ENCODE peak calls at places on chromosomes 11 and 22, in four cellular contexts. One of them, this sample, is unnamed.

GRCh38 chr11:87290304-87290922 is 252.7 kb downstream of the TMEM135 start:
- DNase-seq in heart right ventricle: no peak
- DNase-seq in mucosa of descending colon: no peak
- DNase-seq in astrocyte of the spinal cord: peak
- DNase-seq in this sample: peak

GRCh38 chr22:39311592-39312400 is 7.6 kb downstream of the RPL3 start:
- DNase-seq in heart right ventricle: no peak
- DNase-seq in astrocyte of the spinal cord: no peak
- DNase-seq in mucosa of descending colon: no peak
- DNase-seq in this sample: no peak

GRCh38 chr22:45964926-45965564 is 11.9 kb downstream of the WNT7B start:
- DNase-seq in heart right ventricle: no peak
- DNase-seq in astrocyte of the spinal cord: no peak
- DNase-seq in mucosa of descending colon: no peak
- DNase-seq in this sample: no peak

GRCh38 chr22:44099696-44100095 is 75.6 kb downstream of the PARVB start:
- DNase-seq in astrocyte of the spinal cord: no peak
- DNase-seq in mucosa of descending colon: no peak
- DNase-seq in heart right ventricle: no peak
- DNase-seq in this sample: no peak

GRCh38 chr22:26554956-26555355 is 35.0 kb downstream of the TPST2 start:
- DNase-seq in astrocyte of the spinal cord: no peak
- DNase-seq in mucosa of descending colon: no peak
- DNase-seq in heart right ventricle: no peak
- DNase-seq in this sample: no peak

GRCh38 chr11:47586456-47586855 is at the start of gene FAM180B:
- DNase-seq in heart right ventricle: no peak
- DNase-seq in mucosa of descending colon: no peak
- DNase-seq in astrocyte of the spinal cord: no peak
- DNase-seq in this sample: no peak

GRCh38 chr22:50733521-50734342 is 4.3 kb upstream of the ACR start:
- DNase-seq in heart right ventricle: peak
- DNase-seq in astrocyte of the spinal cord: no peak
- DNase-seq in mucosa of descending colon: no peak
- DNase-seq in this sample: peak

GRCh38 chr11:132840660-132841059 is 691.6 kb downstream of the OPCML start:
- DNase-seq in astrocyte of the spinal cord: no peak
- DNase-seq in mucosa of descending colon: no peak
- DNase-seq in heart right ventricle: no peak
- DNase-seq in this sample: no peak

GRCh38 chr11:44275241-44275640 is 34.7 kb downstream of the ALX4 start:
- DNase-seq in mucosa of descending colon: no peak
- DNase-seq in astrocyte of the spinal cord: no peak
- DNase-seq in heart right ventricle: no peak
- DNase-seq in this sample: no peak

GRCh38 chr22:46073683-46074504 is 76.4 kb upstream of the PPARA start:
- DNase-seq in astrocyte of the spinal cord: peak
- DNase-seq in mucosa of descending colon: peak
- DNase-seq in heart right ventricle: peak
- DNase-seq in this sample: peak

GRCh38 chr11:72343159-72343756 is 91.1 kb downstream of the CLPB start:
- DNase-seq in astrocyte of the spinal cord: no peak
- DNase-seq in heart right ventricle: no peak
- DNase-seq in mucosa of descending colon: no peak
- DNase-seq in this sample: no peak

GRCh38 chr22:26883393-26883792 is 226.0 kb downstream of the MIAT start:
- DNase-seq in astrocyte of the spinal cord: no peak
- DNase-seq in heart right ventricle: no peak
- DNase-seq in mucosa of descending colon: no peak
- DNase-seq in this sample: no peak

GRCh38 chr11:117855452-117855851 is 21.0 kb downstream of the FXYD6 start:
- DNase-seq in heart right ventricle: no peak
- DNase-seq in astrocyte of the spinal cord: no peak
- DNase-seq in mucosa of descending colon: no peak
- DNase-seq in this sample: no peak

GRCh38 chr11:27656320-27656719 is 43.9 kb downstream of the BDNF start:
- DNase-seq in astrocyte of the spinal cord: no peak
- DNase-seq in heart right ventricle: no peak
- DNase-seq in mucosa of descending colon: no peak
- DNase-seq in this sample: no peak

GRCh38 chr11:76605338-76606074 is 65.0 kb downstream of the LRRC32 start:
- DNase-seq in mucosa of descending colon: no peak
- DNase-seq in heart right ventricle: no peak
- DNase-seq in astrocyte of the spinal cord: no peak
- DNase-seq in this sample: no peak

GRCh38 chr11:79439430-79439892 is 1.4 kb downstream of the TENM4 start:
- DNase-seq in mucosa of descending colon: no peak
- DNase-seq in astrocyte of the spinal cord: peak
- DNase-seq in heart right ventricle: no peak
- DNase-seq in this sample: no peak

GRCh38 chr11:19846654-19847330 is 134.2 kb downstream of the NAV2 start:
- DNase-seq in mucosa of descending colon: no peak
- DNase-seq in astrocyte of the spinal cord: peak
- DNase-seq in heart right ventricle: peak
- DNase-seq in this sample: peak

GRCh38 chr11:107928046-107928766 is at the start of gene RAB39A:
- DNase-seq in mucosa of descending colon: peak
- DNase-seq in heart right ventricle: peak
- DNase-seq in astrocyte of the spinal cord: peak
- DNase-seq in this sample: peak
- H3K4me3 ChIP-seq in mucosa of descending colon: no peak
- H3K4me3 ChIP-seq in heart right ventricle: peak
- H3K4me3 ChIP-seq in astrocyte of the spinal cord: peak
- H3K4me3 ChIP-seq in this sample: peak

GRCh38 chr11:60705895-60706294 is 6.5 kb downstream of the MS4A8 start:
- DNase-seq in heart right ventricle: no peak
- DNase-seq in mucosa of descending colon: no peak
- DNase-seq in astrocyte of the spinal cord: no peak
- DNase-seq in this sample: no peak

GRCh38 chr11:60699282-60699681 is at the start of gene MS4A8:
- DNase-seq in astrocyte of the spinal cord: no peak
- DNase-seq in heart right ventricle: no peak
- DNase-seq in mucosa of descending colon: peak
- DNase-seq in this sample: no peak

GRCh38 chr11:60701509-60701818 is 2.1 kb downstream of the MS4A8 start:
- DNase-seq in astrocyte of the spinal cord: no peak
- DNase-seq in heart right ventricle: no peak
- DNase-seq in mucosa of descending colon: no peak
- DNase-seq in this sample: no peak

GRCh38 chr11:60703374-60703773 is 4.0 kb downstream of the MS4A8 start:
- DNase-seq in mucosa of descending colon: no peak
- DNase-seq in heart right ventricle: no peak
- DNase-seq in astrocyte of the spinal cord: no peak
- DNase-seq in this sample: no peak

GRCh38 chr11:60700689-60701508 is 1.5 kb downstream of the MS4A8 start:
- DNase-seq in mucosa of descending colon: peak
- DNase-seq in astrocyte of the spinal cord: no peak
- DNase-seq in heart right ventricle: no peak
- DNase-seq in this sample: peak
- TF ChIP-seq CTCF in mucosa of descending colon: no peak
- TF ChIP-seq CTCF in astrocyte of the spinal cord: peak
- TF ChIP-seq CTCF in heart right ventricle: no peak
- TF ChIP-seq CTCF in this sample: peak

GRCh38 chr11:68751331-68751856 is at the start of gene TESMIN:
- DNase-seq in mucosa of descending colon: peak
- DNase-seq in astrocyte of the spinal cord: peak
- DNase-seq in heart right ventricle: peak
- DNase-seq in this sample: peak

GRCh38 chr11:68749501-68750196 is 1.7 kb downstream of the TESMIN start:
- DNase-seq in astrocyte of the spinal cord: peak
- DNase-seq in heart right ventricle: no peak
- DNase-seq in mucosa of descending colon: no peak
- DNase-seq in this sample: peak

GRCh38 chr11:68749061-68749491 is 2.2 kb downstream of the TESMIN start:
- DNase-seq in astrocyte of the spinal cord: peak
- DNase-seq in heart right ventricle: no peak
- DNase-seq in mucosa of descending colon: no peak
- DNase-seq in this sample: no peak

GRCh38 chr11:68750988-68751325 is 363 bp downstream of the TESMIN start:
- DNase-seq in astrocyte of the spinal cord: no peak
- DNase-seq in heart right ventricle: no peak
- DNase-seq in mucosa of descending colon: no peak
- DNase-seq in this sample: no peak

GRCh38 chr11:68750197-68750987 is 928 bp downstream of the TESMIN start:
- DNase-seq in astrocyte of the spinal cord: no peak
- DNase-seq in heart right ventricle: no peak
- DNase-seq in mucosa of descending colon: peak
- DNase-seq in this sample: no peak
- H3K4me3 ChIP-seq in astrocyte of the spinal cord: no peak
- H3K4me3 ChIP-seq in heart right ventricle: peak
- H3K4me3 ChIP-seq in mucosa of descending colon: no peak
- H3K4me3 ChIP-seq in this sample: no peak

DNA sequence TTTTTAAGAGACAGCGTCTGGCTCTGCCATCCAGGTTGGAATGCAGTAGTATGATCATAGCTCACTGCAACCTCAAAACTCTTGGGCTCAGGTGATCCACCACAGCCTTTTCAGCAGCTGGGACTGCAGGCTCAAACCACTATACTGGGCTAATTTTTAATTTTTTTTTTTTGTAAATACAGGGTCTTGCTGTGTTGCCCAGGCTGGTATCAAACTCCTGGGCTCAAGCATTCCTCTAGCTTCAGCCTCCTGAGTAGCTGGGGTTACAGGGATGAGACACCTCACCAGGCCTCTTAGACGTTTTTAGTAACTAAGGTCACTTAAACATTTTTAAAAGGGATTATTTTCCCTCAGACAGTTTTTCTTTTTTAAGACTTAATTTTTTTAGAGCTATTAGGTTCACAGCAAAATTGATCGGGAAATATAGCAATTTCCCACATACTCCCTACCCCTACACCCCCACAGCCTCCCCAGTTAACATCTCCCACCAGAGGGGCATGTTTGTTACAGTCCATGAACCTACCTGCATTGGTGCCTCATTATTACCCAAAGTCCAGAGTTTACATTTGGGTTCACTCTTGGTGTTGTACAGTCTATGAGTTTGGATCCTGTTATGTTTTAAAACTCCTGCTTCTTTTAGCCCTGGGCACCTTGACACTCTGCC is 3.9 kb downstream of the BCR start:
- DNase-seq in astrocyte of the spinal cord: no peak
- DNase-seq in heart right ventricle: no peak
- DNase-seq in mucosa of descending colon: no peak
- DNase-seq in this sample: no peak
- TF ChIP-seq CTCF in astrocyte of the spinal cord: no peak
- TF ChIP-seq CTCF in heart right ventricle: no peak
- TF ChIP-seq CTCF in mucosa of descending colon: no peak
- TF ChIP-seq CTCF in this sample: no peak

DNA sequence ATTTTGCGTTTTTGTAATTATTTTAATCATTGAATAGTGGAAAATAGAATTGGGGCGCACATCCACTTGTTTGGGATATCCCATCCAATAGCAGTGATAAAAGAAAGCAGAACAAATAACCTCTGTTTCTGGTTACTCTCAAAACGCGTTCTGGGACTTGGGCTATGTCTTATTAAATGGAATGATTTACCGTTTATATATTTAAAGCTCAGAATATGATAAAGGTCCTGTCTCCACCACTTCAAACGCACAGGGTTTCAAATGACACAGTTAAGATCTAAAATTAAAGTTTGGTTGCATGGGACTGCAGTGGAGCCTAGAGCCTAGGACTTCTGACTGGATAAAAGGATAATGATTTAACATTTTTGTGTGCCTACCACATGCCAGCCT is 2.3 kb upstream of the HSPA8 start:
- DNase-seq in heart right ventricle: no peak
- DNase-seq in mucosa of descending colon: no peak
- DNase-seq in astrocyte of the spinal cord: no peak
- DNase-seq in this sample: no peak
- H3K4me3 ChIP-seq in heart right ventricle: peak
- H3K4me3 ChIP-seq in mucosa of descending colon: no peak
- H3K4me3 ChIP-seq in astrocyte of the spinal cord: no peak
- H3K4me3 ChIP-seq in this sample: no peak

DNA sequence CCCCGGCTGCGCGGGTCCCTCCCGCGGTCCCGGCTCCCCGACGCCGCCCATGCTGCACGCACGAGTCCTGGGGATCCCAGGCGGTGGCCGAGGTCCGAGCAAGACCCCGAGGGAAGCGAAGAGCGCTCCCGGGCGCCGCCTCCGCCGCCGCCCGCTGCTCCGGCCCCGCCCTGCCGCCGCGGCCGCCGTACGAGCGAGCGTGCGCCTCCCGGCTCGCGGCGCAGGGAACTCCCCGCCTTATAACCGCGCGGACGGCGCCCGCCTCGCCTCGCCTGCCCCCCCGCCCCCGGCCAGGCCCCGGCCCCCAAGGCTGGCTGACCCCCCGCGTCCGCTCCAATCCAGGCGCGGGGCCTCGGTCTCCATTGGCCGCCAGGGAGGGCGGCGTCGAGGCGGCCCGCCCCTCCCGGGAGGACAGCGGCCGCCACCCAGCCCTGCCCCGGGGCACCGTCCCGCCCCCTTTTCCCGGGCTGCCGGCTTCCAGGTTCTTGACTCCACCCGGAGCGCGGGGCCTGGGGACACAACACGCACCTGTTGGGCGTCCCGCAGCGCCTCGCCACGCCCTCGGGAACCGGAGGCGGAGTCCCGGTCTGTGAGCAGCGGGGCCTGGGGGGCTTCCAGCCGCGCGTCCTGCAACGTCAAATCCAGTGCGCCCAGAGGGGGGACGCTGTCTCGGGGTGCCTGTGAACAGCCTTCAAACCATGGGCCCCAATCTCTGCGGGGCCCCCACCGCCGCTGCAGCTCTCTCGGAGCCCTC is at the start of gene FADS3:
- DNase-seq in heart right ventricle: peak
- DNase-seq in mucosa of descending colon: peak
- DNase-seq in astrocyte of the spinal cord: peak
- DNase-seq in this sample: peak
- TF ChIP-seq CTCF in heart right ventricle: peak
- TF ChIP-seq CTCF in mucosa of descending colon: no peak
- TF ChIP-seq CTCF in astrocyte of the spinal cord: no peak
- TF ChIP-seq CTCF in this sample: no peak